ENCODE peak calls at places on chromosome 15, in nine cellular contexts. O is endodermal cell; G is HCT116; W is tibial nerve; F is heart left ventricle; H is H1; K is SJSA1; R is hepatocyte; L is naive thymus-derived CD4-positive, alpha-beta T cell. X is an unnamed sample. For H3K4me1, the result is how much of the 10 kb centered on the place peaks cover.

GRCh38 chr15:57735406-57735805 is 28.9 kb downstream of the POLR2M start:
- DNase-seq in O (no peak), G (no peak), W (no peak), F (no peak), H (no peak), K (no peak), R (no peak), L (no peak), X (no peak)

GRCh38 chr15:71274448-71274798 is 159.2 kb downstream of the THSD4 start:
- DNase-seq in O (no peak), G (no peak), W (no peak), F (no peak), H (no peak), K (no peak), R (no peak), L (no peak), X (no peak)

GRCh38 chr15:89746386-89746974 is 4.6 kb downstream of the MESP1 start:
- DNase-seq in O (no peak), G (no peak), W (no peak), F (no peak), H (no peak), K (no peak), R (no peak), L (no peak), X (no peak)

GRCh38 chr15:79853492-79854328 is 43.1 kb downstream of the MTHFS start:
- DNase-seq in O (peak), G (peak), W (peak), F (peak), H (peak), K (peak), R (peak), L (peak), X (peak)

GRCh38 chr15:65942436-65942835 is 73.1 kb downstream of the RAB11A start:
- DNase-seq in O (no peak), G (no peak), W (no peak), F (no peak), H (no peak), K (no peak), R (no peak), L (no peak), X (no peak)

GRCh38 chr15:78565951-78566774 is 843 bp downstream of the CHRNA5 start:
- DNase-seq in O (peak), G (no peak), W (no peak), F (no peak), H (peak), K (no peak), R (peak), L (no peak), X (peak)

GRCh38 chr15:96108405-96108804 is 222.1 kb upstream of the NR2F2 start:
- DNase-seq in O (no peak), G (no peak), W (no peak), F (no peak), H (no peak), K (no peak), R (no peak), L (no peak), X (no peak)

GRCh38 chr15:78761020-78761419 is 50.2 kb downstream of the ADAMTS7 start:
- DNase-seq in O (no peak), G (no peak), W (no peak), F (peak), H (peak), K (no peak), R (no peak), L (no peak), X (no peak)

GRCh38 chr15:80554526-80554925 is 140.6 kb upstream of the ABHD17C start:
- DNase-seq in O (no peak), G (no peak), W (no peak), F (no peak), H (no peak), K (no peak), R (no peak), L (no peak), X (no peak)

GRCh38 chr15:80507131-80507530 is 102.9 kb downstream of the ARNT2 start:
- DNase-seq in O (no peak), G (no peak), W (no peak), F (no peak), H (peak), K (no peak), R (no peak), L (no peak), X (no peak)

GRCh38 chr15:73994912-73995622 is 551 bp downstream of the PML start:
- DNase-seq in O (peak), G (no peak), W (no peak), F (peak), H (no peak), K (peak), R (no peak), L (peak), X (peak)

GRCh38 chr15:80999623-81000036 is 1.1 kb upstream of the TLNRD1 start:
- DNase-seq in O (peak), G (peak), W (no peak), F (no peak), H (no peak), K (no peak), R (no peak), L (peak), X (no peak)

GRCh38 chr15:89413877-89414276 is 79.3 kb upstream of the POLG start:
- DNase-seq in O (no peak), G (no peak), W (no peak), F (no peak), H (no peak), K (no peak), R (no peak), L (no peak), X (no peak)

GRCh38 chr15:90388462-90389182 is 580 bp downstream of the IQGAP1 start:
- DNase-seq in O (peak), G (no peak), W (peak), F (peak), H (peak), K (peak), R (peak), L (peak), X (peak)

GRCh38 chr15:28892789-28893610 is 7.2 kb downstream of the APBA2 start:
- DNase-seq in O (no peak), G (no peak), W (no peak), F (no peak), H (no peak), K (no peak), R (no peak), L (no peak), X (peak)

GRCh38 chr15:57060799-57061198 is 142.4 kb downstream of the TCF12 start:
- DNase-seq in O (no peak), G (peak), W (no peak), F (no peak), H (no peak), K (peak), R (no peak), L (no peak), X (no peak)

GRCh38 chr15:49855917-49856637 is 235.2 kb downstream of the DTWD1 start:
- DNase-seq in O (no peak), G (no peak), W (no peak), F (no peak), H (no peak), K (no peak), R (no peak), L (no peak), X (no peak)

GRCh38 chr15:50886611-50887350 is 21.7 kb upstream of the AP4E1 start:
- DNase-seq in O (no peak), G (no peak), W (no peak), F (no peak), H (no peak), K (no peak), R (no peak), L (no peak), X (no peak)
- H3K4me1 ChIP-seq in O (under half), G (under half), W (under half), F (under half), H (under half), K (under half), R (under half), L (under half), X (under half)

GRCh38 chr15:25093455-25094029 is 138.8 kb downstream of the SNRPN start:
- DNase-seq in O (peak), G (no peak), W (no peak), F (no peak), H (no peak), K (peak), R (no peak), L (no peak), X (no peak)
- H3K27ac ChIP-seq in O (no peak), G (no peak), W (no peak), F (no peak), H (no peak), K (no peak), R (no peak), L (no peak), X (no peak)

DNA sequence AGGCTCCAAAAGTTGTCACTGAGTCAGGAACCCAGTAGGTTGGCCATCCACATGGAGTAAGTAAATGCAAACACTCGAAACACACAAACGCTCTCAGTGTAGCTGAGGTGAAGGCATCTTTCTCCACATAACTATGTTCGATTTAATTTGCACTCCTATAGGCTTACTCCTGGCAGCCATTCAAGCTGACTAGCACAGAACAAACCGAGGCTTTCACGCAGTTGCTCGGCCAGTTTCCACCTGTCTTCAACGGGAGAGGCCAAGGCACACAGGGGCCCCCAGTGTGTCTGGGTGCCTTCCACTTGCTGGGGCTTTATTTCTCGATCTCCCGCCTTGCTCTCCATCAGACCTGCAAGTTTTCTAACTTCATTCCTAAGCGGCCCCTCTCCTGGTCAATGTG is 18.9 kb downstream of the RGMA start:
- DNase-seq in O (no peak), G (no peak), W (no peak), F (no peak), H (no peak), K (no peak), R (no peak), L (no peak), X (peak)
- H3K4me1 ChIP-seq in O (under half), G (under half), W (half or more), F (under half), H (under half), K (under half), R (under half), L (under half), X (under half)

GRCh38 chr15:63025460-63025859 is 17.1 kb upstream of the TPM1 start:
- DNase-seq in O (peak), G (no peak), W (no peak), F (no peak), H (no peak), K (no peak), R (no peak), L (no peak), X (no peak)

GRCh38 chr15:63029701-63030100 is 12.8 kb upstream of the TPM1 start:
- DNase-seq in O (no peak), G (no peak), W (no peak), F (no peak), H (no peak), K (no peak), R (no peak), L (no peak), X (peak)

GRCh38 chr15:63030101-63030528 is 12.4 kb upstream of the TPM1 start:
- DNase-seq in O (no peak), G (no peak), W (no peak), F (peak), H (no peak), K (no peak), R (no peak), L (no peak), X (peak)

GRCh38 chr15:63028442-63029110 is 14.0 kb upstream of the TPM1 start:
- DNase-seq in O (no peak), G (no peak), W (no peak), F (no peak), H (no peak), K (no peak), R (no peak), L (no peak), X (no peak)

GRCh38 chr15:63027646-63028045 is 14.9 kb upstream of the TPM1 start:
- DNase-seq in O (no peak), G (no peak), W (no peak), F (no peak), H (no peak), K (no peak), R (no peak), L (no peak), X (no peak)
- H3K27ac ChIP-seq in O (no peak), G (no peak), W (no peak), F (no peak), H (no peak), K (no peak), R (no peak), L (no peak), X (no peak)

GRCh38 chr15:69883306-69883705 is 214.4 kb downstream of the TLE3 start:
- DNase-seq in O (no peak), G (no peak), W (no peak), F (no peak), H (no peak), K (no peak), R (no peak), L (no peak), X (no peak)

GRCh38 chr15:69880616-69881309 is 217.0 kb downstream of the TLE3 start:
- DNase-seq in O (no peak), G (no peak), W (no peak), F (no peak), H (no peak), K (no peak), R (no peak), L (no peak), X (no peak)

GRCh38 chr15:69881760-69882159 is 216.0 kb downstream of the TLE3 start:
- DNase-seq in O (no peak), G (no peak), W (no peak), F (no peak), H (no peak), K (no peak), R (no peak), L (no peak), X (no peak)

GRCh38 chr15:69885182-69886041 is 212.3 kb downstream of the TLE3 start:
- DNase-seq in O (peak), G (no peak), W (no peak), F (no peak), H (no peak), K (no peak), R (no peak), L (no peak), X (no peak)

GRCh38 chr15:69881310-69881660 is 216.4 kb downstream of the TLE3 start:
- DNase-seq in O (no peak), G (no peak), W (no peak), F (no peak), H (no peak), K (no peak), R (peak), L (no peak), X (no peak)
- H3K4me1 ChIP-seq in O (under half), G (under half), W (under half), F (under half), H (under half), K (under half), R (under half), L (under half), X (under half)

GRCh38 chr15:59166601-59167265 is 39.9 kb upstream of the LDHAL6B start:
- DNase-seq in O (peak), G (no peak), W (no peak), F (no peak), H (no peak), K (no peak), R (no peak), L (no peak), X (no peak)

GRCh38 chr15:59165726-59166125 is 40.9 kb upstream of the LDHAL6B start:
- DNase-seq in O (peak), G (no peak), W (no peak), F (no peak), H (no peak), K (no peak), R (no peak), L (no peak), X (no peak)

GRCh38 chr15:59169337-59169736 is 37.3 kb upstream of the LDHAL6B start:
- DNase-seq in O (no peak), G (no peak), W (no peak), F (no peak), H (no peak), K (no peak), R (peak), L (no peak), X (no peak)

GRCh38 chr15:59168536-59168935 is 38.1 kb upstream of the LDHAL6B start:
- DNase-seq in O (no peak), G (no peak), W (no peak), F (no peak), H (no peak), K (no peak), R (no peak), L (no peak), X (no peak)

GRCh38 chr15:59166156-59166555 is 40.5 kb upstream of the LDHAL6B start:
- DNase-seq in O (peak), G (no peak), W (no peak), F (no peak), H (no peak), K (no peak), R (no peak), L (no peak), X (no peak)
- H3K27ac ChIP-seq in O (no peak), G (peak), W (peak), F (no peak), H (no peak), K (no peak), R (peak), L (no peak), X (no peak)

GRCh38 chr15:67092726-67093125 is 27.3 kb downstream of the SMAD3 start:
- DNase-seq in O (no peak), G (no peak), W (no peak), F (no peak), H (no peak), K (no peak), R (no peak), L (no peak), X (no peak)

GRCh38 chr15:67091966-67092677 is 26.7 kb downstream of the SMAD3 start:
- DNase-seq in O (peak), G (no peak), W (no peak), F (no peak), H (no peak), K (no peak), R (no peak), L (no peak), X (peak)

GRCh38 chr15:67089218-67090193 is 24.1 kb downstream of the SMAD3 start:
- DNase-seq in O (peak), G (no peak), W (no peak), F (no peak), H (no peak), K (no peak), R (no peak), L (no peak), X (no peak)

GRCh38 chr15:67091073-67091965 is 25.9 kb downstream of the SMAD3 start:
- DNase-seq in O (no peak), G (peak), W (no peak), F (peak), H (no peak), K (peak), R (peak), L (no peak), X (peak)

DNA sequence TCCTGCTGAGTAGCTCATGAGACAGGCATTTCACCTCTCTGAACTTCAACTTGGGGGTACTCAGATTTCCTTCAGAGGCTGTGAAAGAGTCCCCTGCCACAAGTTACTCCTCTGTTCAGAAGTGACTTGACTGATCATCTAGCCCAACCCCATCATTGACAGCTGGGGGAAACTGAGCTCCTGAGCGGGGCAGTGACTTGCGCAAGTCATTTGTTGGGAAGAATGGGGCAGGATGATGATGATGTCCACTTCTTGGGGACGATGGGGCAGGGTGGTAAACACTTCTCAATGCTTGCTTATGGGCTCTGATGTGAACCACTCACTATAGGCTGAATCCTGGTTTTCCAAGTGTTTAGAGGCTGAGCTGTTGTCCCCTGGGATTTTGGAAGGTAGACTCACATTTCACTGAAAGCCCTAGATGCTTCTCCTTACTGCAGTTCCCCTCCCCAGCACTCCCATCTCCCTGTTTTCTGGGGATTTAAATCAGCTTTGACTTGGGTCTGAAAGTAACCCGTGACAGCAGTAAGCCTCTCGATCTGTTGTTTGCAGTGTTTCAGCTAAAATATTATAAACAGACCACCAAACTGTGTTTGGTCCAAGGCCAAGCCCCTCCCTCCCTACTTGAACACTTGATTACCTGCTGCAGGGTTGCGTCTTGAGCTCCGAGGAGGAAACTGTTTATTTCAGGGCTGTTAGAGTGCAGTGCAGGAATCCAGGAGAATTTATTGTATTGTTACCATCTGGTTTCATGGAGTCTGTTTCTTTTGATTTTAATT is 25.1 kb downstream of the SMAD3 start:
- DNase-seq in O (no peak), G (no peak), W (no peak), F (no peak), H (no peak), K (no peak), R (no peak), L (no peak), X (peak)
- H3K4me1 ChIP-seq in O (under half), G (half or more), W (half or more), F (half or more), H (under half), K (half or more), R (half or more), L (under half), X (under half)